ENCODE peak calls at places on chromosome 15, in ten cellular contexts. One of them, this sample, is unnamed.

GRCh38 chr15:54159044-54159443 is 180.8 kb downstream of the UNC13C start:
- DNase-seq in CD8-positive, alpha-beta T cell: no peak
- DNase-seq in dorsolateral prefrontal cortex: no peak
- DNase-seq in bronchial epithelial cell: no peak
- DNase-seq in astrocyte of the spinal cord: no peak
- DNase-seq in fibroblast of lung: no peak
- DNase-seq in heart left ventricle: no peak
- DNase-seq in GM23338: no peak
- DNase-seq in endothelial cell of umbilical vein: no peak
- DNase-seq in brain microvascular endothelial cell: no peak
- DNase-seq in this sample: no peak

GRCh38 chr15:90451215-90451850 is 63.3 kb downstream of the IQGAP1 start:
- DNase-seq in CD8-positive, alpha-beta T cell: no peak
- DNase-seq in dorsolateral prefrontal cortex: no peak
- DNase-seq in bronchial epithelial cell: peak
- DNase-seq in astrocyte of the spinal cord: peak
- DNase-seq in fibroblast of lung: peak
- DNase-seq in heart left ventricle: no peak
- DNase-seq in GM23338: peak
- DNase-seq in endothelial cell of umbilical vein: no peak
- DNase-seq in brain microvascular endothelial cell: peak
- DNase-seq in this sample: no peak

GRCh38 chr15:62841269-62841628 is 201.3 kb upstream of the TPM1 start:
- DNase-seq in CD8-positive, alpha-beta T cell: no peak
- DNase-seq in dorsolateral prefrontal cortex: no peak
- DNase-seq in bronchial epithelial cell: no peak
- DNase-seq in astrocyte of the spinal cord: peak
- DNase-seq in fibroblast of lung: peak
- DNase-seq in heart left ventricle: no peak
- DNase-seq in GM23338: no peak
- DNase-seq in endothelial cell of umbilical vein: no peak
- DNase-seq in brain microvascular endothelial cell: no peak
- DNase-seq in this sample: no peak

GRCh38 chr15:79193157-79193948 is 89.2 kb upstream of the ANKRD34C start:
- DNase-seq in CD8-positive, alpha-beta T cell: no peak
- DNase-seq in dorsolateral prefrontal cortex: no peak
- DNase-seq in bronchial epithelial cell: no peak
- DNase-seq in astrocyte of the spinal cord: no peak
- DNase-seq in fibroblast of lung: no peak
- DNase-seq in heart left ventricle: no peak
- DNase-seq in GM23338: no peak
- DNase-seq in endothelial cell of umbilical vein: no peak
- DNase-seq in brain microvascular endothelial cell: no peak
- DNase-seq in this sample: no peak

GRCh38 chr15:70195808-70196304 is 98.1 kb upstream of the TLE3 start:
- DNase-seq in CD8-positive, alpha-beta T cell: no peak
- DNase-seq in dorsolateral prefrontal cortex: peak
- DNase-seq in bronchial epithelial cell: peak
- DNase-seq in astrocyte of the spinal cord: peak
- DNase-seq in fibroblast of lung: peak
- DNase-seq in heart left ventricle: peak
- DNase-seq in GM23338: no peak
- DNase-seq in endothelial cell of umbilical vein: no peak
- DNase-seq in brain microvascular endothelial cell: peak
- DNase-seq in this sample: peak

GRCh38 chr15:70701891-70702568 is 61.3 kb downstream of the UACA start:
- DNase-seq in CD8-positive, alpha-beta T cell: no peak
- DNase-seq in dorsolateral prefrontal cortex: no peak
- DNase-seq in bronchial epithelial cell: peak
- DNase-seq in astrocyte of the spinal cord: peak
- DNase-seq in fibroblast of lung: peak
- DNase-seq in heart left ventricle: peak
- DNase-seq in GM23338: no peak
- DNase-seq in endothelial cell of umbilical vein: peak
- DNase-seq in brain microvascular endothelial cell: peak
- DNase-seq in this sample: no peak

GRCh38 chr15:91384189-91384720 is 284.2 kb downstream of the SV2B start:
- DNase-seq in CD8-positive, alpha-beta T cell: no peak
- DNase-seq in dorsolateral prefrontal cortex: no peak
- DNase-seq in bronchial epithelial cell: no peak
- DNase-seq in astrocyte of the spinal cord: no peak
- DNase-seq in fibroblast of lung: no peak
- DNase-seq in heart left ventricle: no peak
- DNase-seq in GM23338: no peak
- DNase-seq in endothelial cell of umbilical vein: no peak
- DNase-seq in brain microvascular endothelial cell: no peak
- DNase-seq in this sample: no peak

GRCh38 chr15:72968531-72968922 is 83.7 kb upstream of the NEO1 start:
- DNase-seq in CD8-positive, alpha-beta T cell: no peak
- DNase-seq in dorsolateral prefrontal cortex: no peak
- DNase-seq in bronchial epithelial cell: peak
- DNase-seq in astrocyte of the spinal cord: no peak
- DNase-seq in fibroblast of lung: no peak
- DNase-seq in heart left ventricle: no peak
- DNase-seq in GM23338: no peak
- DNase-seq in endothelial cell of umbilical vein: peak
- DNase-seq in brain microvascular endothelial cell: peak
- DNase-seq in this sample: peak

GRCh38 chr15:32998979-32999677 is 195.4 kb downstream of the FMN1 start:
- DNase-seq in CD8-positive, alpha-beta T cell: no peak
- DNase-seq in dorsolateral prefrontal cortex: no peak
- DNase-seq in bronchial epithelial cell: no peak
- DNase-seq in astrocyte of the spinal cord: no peak
- DNase-seq in fibroblast of lung: no peak
- DNase-seq in heart left ventricle: no peak
- DNase-seq in GM23338: no peak
- DNase-seq in endothelial cell of umbilical vein: no peak
- DNase-seq in brain microvascular endothelial cell: no peak
- DNase-seq in this sample: no peak

GRCh38 chr15:36666228-36666627 is 86.8 kb downstream of the CDIN1 start:
- DNase-seq in CD8-positive, alpha-beta T cell: no peak
- DNase-seq in dorsolateral prefrontal cortex: no peak
- DNase-seq in bronchial epithelial cell: no peak
- DNase-seq in astrocyte of the spinal cord: no peak
- DNase-seq in fibroblast of lung: no peak
- DNase-seq in heart left ventricle: no peak
- DNase-seq in GM23338: no peak
- DNase-seq in endothelial cell of umbilical vein: no peak
- DNase-seq in brain microvascular endothelial cell: no peak
- DNase-seq in this sample: no peak

GRCh38 chr15:85533949-85534543 is 153.6 kb downstream of the AKAP13 start:
- DNase-seq in CD8-positive, alpha-beta T cell: no peak
- DNase-seq in dorsolateral prefrontal cortex: no peak
- DNase-seq in bronchial epithelial cell: no peak
- DNase-seq in astrocyte of the spinal cord: no peak
- DNase-seq in fibroblast of lung: no peak
- DNase-seq in heart left ventricle: no peak
- DNase-seq in GM23338: no peak
- DNase-seq in endothelial cell of umbilical vein: no peak
- DNase-seq in brain microvascular endothelial cell: no peak
- DNase-seq in this sample: no peak

GRCh38 chr15:32922541-32922940 is 204.7 kb downstream of the GREM1 start:
- DNase-seq in CD8-positive, alpha-beta T cell: no peak
- DNase-seq in dorsolateral prefrontal cortex: no peak
- DNase-seq in bronchial epithelial cell: no peak
- DNase-seq in astrocyte of the spinal cord: no peak
- DNase-seq in fibroblast of lung: no peak
- DNase-seq in heart left ventricle: no peak
- DNase-seq in GM23338: no peak
- DNase-seq in endothelial cell of umbilical vein: no peak
- DNase-seq in brain microvascular endothelial cell: no peak
- DNase-seq in this sample: no peak

GRCh38 chr15:91413142-91413541 is 313.1 kb downstream of the SV2B start:
- DNase-seq in CD8-positive, alpha-beta T cell: no peak
- DNase-seq in dorsolateral prefrontal cortex: no peak
- DNase-seq in bronchial epithelial cell: no peak
- DNase-seq in astrocyte of the spinal cord: no peak
- DNase-seq in fibroblast of lung: peak
- DNase-seq in heart left ventricle: no peak
- DNase-seq in GM23338: no peak
- DNase-seq in endothelial cell of umbilical vein: no peak
- DNase-seq in brain microvascular endothelial cell: no peak
- DNase-seq in this sample: no peak

GRCh38 chr15:88882745-88883144 is 12.6 kb downstream of the HAPLN3 start:
- DNase-seq in CD8-positive, alpha-beta T cell: no peak
- DNase-seq in dorsolateral prefrontal cortex: no peak
- DNase-seq in bronchial epithelial cell: peak
- DNase-seq in astrocyte of the spinal cord: peak
- DNase-seq in fibroblast of lung: peak
- DNase-seq in heart left ventricle: no peak
- DNase-seq in GM23338: no peak
- DNase-seq in endothelial cell of umbilical vein: no peak
- DNase-seq in brain microvascular endothelial cell: peak
- DNase-seq in this sample: no peak

GRCh38 chr15:99454941-99455795 is 110.6 kb upstream of the MEF2A start:
- DNase-seq in CD8-positive, alpha-beta T cell: no peak
- DNase-seq in dorsolateral prefrontal cortex: peak
- DNase-seq in bronchial epithelial cell: peak
- DNase-seq in astrocyte of the spinal cord: peak
- DNase-seq in fibroblast of lung: peak
- DNase-seq in heart left ventricle: peak
- DNase-seq in GM23338: no peak
- DNase-seq in endothelial cell of umbilical vein: peak
- DNase-seq in brain microvascular endothelial cell: peak
- DNase-seq in this sample: no peak

DNA sequence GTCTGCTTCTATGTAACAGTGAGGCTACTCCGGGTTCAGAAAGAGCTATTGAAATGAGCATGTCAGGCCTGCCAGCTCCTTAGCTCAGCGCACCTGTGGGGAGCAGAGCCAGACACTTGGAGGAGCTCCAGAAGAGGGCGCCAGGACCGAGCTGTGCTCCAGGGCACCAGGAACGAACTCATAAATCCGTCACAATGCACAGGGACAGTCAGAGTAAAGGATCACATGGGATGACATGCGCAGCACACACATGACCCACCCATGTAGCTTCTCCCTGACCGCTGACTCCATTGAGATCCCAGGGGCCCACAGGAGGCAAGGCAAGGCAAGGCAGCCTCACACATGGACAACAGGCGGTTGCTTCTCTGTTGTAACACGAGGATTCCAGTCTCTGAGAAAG is 26.0 kb upstream of the GNB5 start:
- DNase-seq in CD8-positive, alpha-beta T cell: no peak
- DNase-seq in dorsolateral prefrontal cortex: no peak
- DNase-seq in bronchial epithelial cell: peak
- DNase-seq in astrocyte of the spinal cord: no peak
- DNase-seq in fibroblast of lung: no peak
- DNase-seq in heart left ventricle: no peak
- DNase-seq in GM23338: peak
- DNase-seq in endothelial cell of umbilical vein: no peak
- DNase-seq in brain microvascular endothelial cell: no peak
- DNase-seq in this sample: no peak
- TF ChIP-seq CTCF in CD8-positive, alpha-beta T cell: no peak
- TF ChIP-seq CTCF in dorsolateral prefrontal cortex: no peak
- TF ChIP-seq CTCF in bronchial epithelial cell: peak
- TF ChIP-seq CTCF in astrocyte of the spinal cord: no peak
- TF ChIP-seq CTCF in fibroblast of lung: no peak
- TF ChIP-seq CTCF in heart left ventricle: no peak
- TF ChIP-seq CTCF in GM23338: peak
- TF ChIP-seq CTCF in endothelial cell of umbilical vein: peak
- TF ChIP-seq CTCF in brain microvascular endothelial cell: peak
- TF ChIP-seq CTCF in this sample: no peak

GRCh38 chr15:38558714-38559059 is 5.9 kb downstream of the RASGRP1 start:
- DNase-seq in CD8-positive, alpha-beta T cell: no peak
- DNase-seq in dorsolateral prefrontal cortex: no peak
- DNase-seq in bronchial epithelial cell: peak
- DNase-seq in astrocyte of the spinal cord: no peak
- DNase-seq in fibroblast of lung: peak
- DNase-seq in heart left ventricle: no peak
- DNase-seq in GM23338: no peak
- DNase-seq in endothelial cell of umbilical vein: no peak
- DNase-seq in brain microvascular endothelial cell: peak
- DNase-seq in this sample: no peak
- H3K4me3 ChIP-seq in CD8-positive, alpha-beta T cell: no peak
- H3K4me3 ChIP-seq in dorsolateral prefrontal cortex: peak
- H3K4me3 ChIP-seq in bronchial epithelial cell: no peak
- H3K4me3 ChIP-seq in astrocyte of the spinal cord: no peak
- H3K4me3 ChIP-seq in fibroblast of lung: no peak
- H3K4me3 ChIP-seq in heart left ventricle: no peak
- H3K4me3 ChIP-seq in GM23338: no peak
- H3K4me3 ChIP-seq in endothelial cell of umbilical vein: no peak
- H3K4me3 ChIP-seq in brain microvascular endothelial cell: no peak
- H3K4me3 ChIP-seq in this sample: no peak

DNA sequence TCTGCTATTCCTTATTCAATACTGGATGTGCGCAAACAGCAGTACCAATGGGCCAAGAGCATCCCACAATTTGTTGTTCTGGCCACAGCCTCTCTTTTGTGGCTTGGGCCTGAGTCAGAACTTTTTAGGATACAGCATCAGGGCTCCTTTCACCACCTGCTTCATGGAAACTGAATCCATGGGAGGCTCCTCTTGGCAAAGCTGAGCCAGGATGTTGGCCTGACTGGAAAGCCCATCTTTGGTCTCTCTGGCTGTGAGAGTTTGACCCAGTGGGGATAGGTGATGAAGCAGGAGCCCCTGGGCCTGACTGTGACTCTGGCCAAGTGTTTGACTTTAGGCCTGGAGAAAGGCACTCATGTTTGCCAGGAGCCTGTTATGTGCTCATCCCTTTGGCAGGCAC is 27.6 kb downstream of the IL16 start:
- DNase-seq in CD8-positive, alpha-beta T cell: no peak
- DNase-seq in dorsolateral prefrontal cortex: no peak
- DNase-seq in bronchial epithelial cell: no peak
- DNase-seq in astrocyte of the spinal cord: no peak
- DNase-seq in fibroblast of lung: no peak
- DNase-seq in heart left ventricle: peak
- DNase-seq in GM23338: no peak
- DNase-seq in endothelial cell of umbilical vein: no peak
- DNase-seq in brain microvascular endothelial cell: no peak
- DNase-seq in this sample: no peak
- TF ChIP-seq CTCF in CD8-positive, alpha-beta T cell: no peak
- TF ChIP-seq CTCF in dorsolateral prefrontal cortex: no peak
- TF ChIP-seq CTCF in bronchial epithelial cell: no peak
- TF ChIP-seq CTCF in astrocyte of the spinal cord: no peak
- TF ChIP-seq CTCF in fibroblast of lung: no peak
- TF ChIP-seq CTCF in heart left ventricle: no peak
- TF ChIP-seq CTCF in GM23338: no peak
- TF ChIP-seq CTCF in endothelial cell of umbilical vein: no peak
- TF ChIP-seq CTCF in brain microvascular endothelial cell: no peak
- TF ChIP-seq CTCF in this sample: no peak

GRCh38 chr15:47813985-47814384 is 96.7 kb downstream of the SEMA6D start:
- DNase-seq in CD8-positive, alpha-beta T cell: no peak
- DNase-seq in dorsolateral prefrontal cortex: no peak
- DNase-seq in bronchial epithelial cell: no peak
- DNase-seq in astrocyte of the spinal cord: no peak
- DNase-seq in fibroblast of lung: no peak
- DNase-seq in heart left ventricle: no peak
- DNase-seq in GM23338: no peak
- DNase-seq in endothelial cell of umbilical vein: no peak
- DNase-seq in brain microvascular endothelial cell: no peak
- DNase-seq in this sample: no peak

GRCh38 chr15:47812436-47813109 is 95.3 kb downstream of the SEMA6D start:
- DNase-seq in CD8-positive, alpha-beta T cell: no peak
- DNase-seq in dorsolateral prefrontal cortex: no peak
- DNase-seq in bronchial epithelial cell: peak
- DNase-seq in astrocyte of the spinal cord: peak
- DNase-seq in fibroblast of lung: peak
- DNase-seq in heart left ventricle: no peak
- DNase-seq in GM23338: no peak
- DNase-seq in endothelial cell of umbilical vein: no peak
- DNase-seq in brain microvascular endothelial cell: peak
- DNase-seq in this sample: no peak

GRCh38 chr15:47806008-47806407 is 88.7 kb downstream of the SEMA6D start:
- DNase-seq in CD8-positive, alpha-beta T cell: no peak
- DNase-seq in dorsolateral prefrontal cortex: no peak
- DNase-seq in bronchial epithelial cell: no peak
- DNase-seq in astrocyte of the spinal cord: no peak
- DNase-seq in fibroblast of lung: no peak
- DNase-seq in heart left ventricle: no peak
- DNase-seq in GM23338: no peak
- DNase-seq in endothelial cell of umbilical vein: no peak
- DNase-seq in brain microvascular endothelial cell: no peak
- DNase-seq in this sample: no peak

GRCh38 chr15:47811160-47811559 is 93.9 kb downstream of the SEMA6D start:
- DNase-seq in CD8-positive, alpha-beta T cell: no peak
- DNase-seq in dorsolateral prefrontal cortex: no peak
- DNase-seq in bronchial epithelial cell: no peak
- DNase-seq in astrocyte of the spinal cord: no peak
- DNase-seq in fibroblast of lung: no peak
- DNase-seq in heart left ventricle: no peak
- DNase-seq in GM23338: no peak
- DNase-seq in endothelial cell of umbilical vein: no peak
- DNase-seq in brain microvascular endothelial cell: no peak
- DNase-seq in this sample: no peak
- H3K4me3 ChIP-seq in CD8-positive, alpha-beta T cell: no peak
- H3K4me3 ChIP-seq in dorsolateral prefrontal cortex: no peak
- H3K4me3 ChIP-seq in bronchial epithelial cell: no peak
- H3K4me3 ChIP-seq in astrocyte of the spinal cord: no peak
- H3K4me3 ChIP-seq in fibroblast of lung: no peak
- H3K4me3 ChIP-seq in heart left ventricle: no peak
- H3K4me3 ChIP-seq in GM23338: no peak
- H3K4me3 ChIP-seq in endothelial cell of umbilical vein: no peak
- H3K4me3 ChIP-seq in brain microvascular endothelial cell: no peak
- H3K4me3 ChIP-seq in this sample: no peak

This sample was measured in pancreas.